ENCODE peak calls at places on chromosomes 5 and 9, in nine cellular contexts. Y is left ventricle myocardium inferior, T is small intestine, F is NCI-H1417, R is T47D, P is body of pancreas, M is epithelial cell of esophagus, H is PC-9, E is GM19239. U is an unnamed sample.
A peak's percentile ranks its signal among the peaks of the same experiment; 100 is the strongest.

GRCh38 chr5:532521-533242 is 8.4 kb upstream of the SLC9A3 start:
- DNase-seq in Y (no peak), T (no peak), F (no peak), R (no peak), P (no peak), M (no peak), H (no peak), E (no peak), U (no peak)

GRCh38 chr5:24909210-24909609 is 264.4 kb upstream of the CDH10 start:
- DNase-seq in Y (no peak), T (no peak), F (peak; percentile 45), R (no peak), P (no peak), M (no peak), H (no peak), E (no peak), U (no peak)

GRCh38 chr5:143682221-143682620 is 129.7 kb upstream of the HMHB1 start:
- DNase-seq in Y (no peak), T (no peak), F (no peak), R (no peak), P (no peak), M (no peak), H (no peak), E (no peak), U (no peak)

GRCh38 chr9:130262061-130262745 is 3.4 kb upstream of the HMCN2 start:
- DNase-seq in Y (no peak), T (no peak), F (no peak), R (no peak), P (no peak), M (no peak), H (no peak), E (no peak), U (no peak)

GRCh38 chr9:101093620-101094019 is 65.1 kb downstream of the PLPPR1 start:
- DNase-seq in Y (no peak), T (no peak), F (no peak), R (no peak), P (no peak), M (peak; percentile 55), H (no peak), E (no peak), U (no peak)

GRCh38 chr5:180467028-180467427 is 27.2 kb upstream of the CNOT6 start:
- DNase-seq in Y (peak; percentile 41), T (peak; percentile 74), F (no peak), R (no peak), P (peak; percentile 18), M (peak; percentile 41), H (peak; percentile 84), E (no peak), U (peak; percentile 33)

GRCh38 chr5:65923339-65923738 is 3.0 kb upstream of the ERBIN start:
- DNase-seq in Y (no peak), T (no peak), F (no peak), R (no peak), P (no peak), M (no peak), H (peak; percentile 12), E (no peak), U (no peak)

GRCh38 chr9:136292591-136293448 is 11.1 kb downstream of the CCDC187 start:
- DNase-seq in Y (no peak), T (no peak), F (no peak), R (no peak), P (peak; percentile 13), M (no peak), H (no peak), E (no peak), U (no peak)

GRCh38 chr5:130032807-130033206 is 128.5 kb downstream of the CHSY3 start:
- DNase-seq in Y (no peak), T (no peak), F (no peak), R (no peak), P (peak; percentile 59), M (no peak), H (no peak), E (no peak), U (no peak)

GRCh38 chr9:128635266-128636023 is 21.2 kb downstream of the DYNC2I2 start:
- DNase-seq in Y (peak; percentile 88), T (peak; percentile 97), F (peak; percentile 85), R (peak; percentile 77), P (peak; percentile 96), M (peak; percentile 97), H (peak; percentile 100), E (no peak), U (peak; percentile 78)

GRCh38 chr9:121750715-121751623 is 99.5 kb downstream of the DAB2IP start:
- DNase-seq in Y (no peak), T (peak; percentile 40), F (no peak), R (no peak), P (peak; percentile 82), M (no peak), H (peak; percentile 28), E (no peak), U (no peak)

GRCh38 chr5:133926489-133926878 is 41.9 kb downstream of the C5orf15 start:
- DNase-seq in Y (no peak), T (no peak), F (no peak), R (no peak), P (no peak), M (no peak), H (no peak), E (no peak), U (no peak)

GRCh38 chr5:55897905-55898304 is 46.7 kb downstream of the IL31RA start:
- DNase-seq in Y (peak; percentile 43), T (no peak), F (no peak), R (no peak), P (peak; percentile 32), M (peak; percentile 48), H (no peak), E (no peak), U (no peak)

GRCh38 chr5:116763987-116764866 is 189.6 kb upstream of the SEMA6A start:
- DNase-seq in Y (no peak), T (no peak), F (no peak), R (no peak), P (no peak), M (peak; percentile 97), H (no peak), E (peak; percentile 28), U (no peak)

GRCh38 chr5:83209963-83210362 is 132.6 kb downstream of the XRCC4 start:
- DNase-seq in Y (no peak), T (no peak), F (no peak), R (no peak), P (no peak), M (no peak), H (no peak), E (no peak), U (no peak)

GRCh38 chr5:38948501-38948900 is 102.7 kb downstream of the OSMR start:
- DNase-seq in Y (no peak), T (no peak), F (no peak), R (no peak), P (no peak), M (no peak), H (no peak), E (no peak), U (no peak)

GRCh38 chr5:114362197-114362976 is 517 bp downstream of the KCNN2 start:
- DNase-seq in Y (peak; percentile 16), T (no peak), F (no peak), R (no peak), P (no peak), M (no peak), H (no peak), E (no peak), U (peak; percentile 15)

GRCh38 chr9:76651114-76651697 is 113.0 kb upstream of the PCA3 start:
- DNase-seq in Y (no peak), T (peak; percentile 50), F (no peak), R (no peak), P (no peak), M (no peak), H (no peak), E (no peak), U (no peak)

GRCh38 chr9:98610196-98610595 is 98.5 kb downstream of the GABBR2 start:
- DNase-seq in Y (no peak), T (no peak), F (no peak), R (no peak), P (no peak), M (no peak), H (no peak), E (no peak), U (no peak)

GRCh38 chr5:62132279-62132678 is 173.7 kb upstream of the KIF2A start:
- DNase-seq in Y (no peak), T (no peak), F (no peak), R (no peak), P (no peak), M (no peak), H (no peak), E (no peak), U (no peak)

GRCh38 chr5:2488593-2488992 is 262.9 kb downstream of the IRX2 start:
- DNase-seq in Y (no peak), T (no peak), F (no peak), R (no peak), P (no peak), M (no peak), H (no peak), E (no peak), U (no peak)

GRCh38 chr5:139100825-139101224 is 97.3 kb downstream of the SIL1 start:
- DNase-seq in Y (no peak), T (peak; percentile 4), F (no peak), R (no peak), P (no peak), M (peak; percentile 80), H (peak; percentile 65), E (no peak), U (no peak)

GRCh38 chr5:150067405-150067960 is 18.9 kb downstream of the CSF1R start:
- DNase-seq in Y (no peak), T (no peak), F (no peak), R (no peak), P (no peak), M (no peak), H (no peak), E (no peak), U (no peak)

GRCh38 chr9:127897194-127897692 is 2.2 kb downstream of the ST6GALNAC6 start:
- DNase-seq in Y (peak; percentile 87), T (peak; percentile 25), F (no peak), R (peak; percentile 94), P (peak; percentile 89), M (no peak), H (peak; percentile 37), E (peak; percentile 56), U (no peak)

GRCh38 chr5:14681236-14681752 is 16.8 kb downstream of the OTULIN start:
- DNase-seq in Y (peak; percentile 62), T (no peak), F (no peak), R (no peak), P (no peak), M (no peak), H (no peak), E (no peak), U (no peak)

GRCh38 chr5:1642621-1643061 is 118.9 kb upstream of the LPCAT1 start:
- DNase-seq in Y (peak; percentile 5), T (no peak), F (no peak), R (no peak), P (no peak), M (no peak), H (no peak), E (no peak), U (peak; percentile 13)

GRCh38 chr5:96614110-96614691 is 48.0 kb upstream of the CAST start:
- DNase-seq in Y (no peak), T (peak; percentile 82), F (peak; percentile 50), R (peak; percentile 62), P (peak; percentile 77), M (peak; percentile 96), H (peak; percentile 64), E (peak; percentile 36), U (peak; percentile 11)

GRCh38 chr5:156971415-156971814 is 8.4 kb upstream of the TIMD4 start:
- DNase-seq in Y (no peak), T (no peak), F (no peak), R (no peak), P (no peak), M (no peak), H (no peak), E (no peak), U (no peak)

GRCh38 chr5:73431204-73431851 is 17.2 kb downstream of the FOXD1 start:
- DNase-seq in Y (no peak), T (no peak), F (no peak), R (no peak), P (no peak), M (no peak), H (no peak), E (no peak), U (no peak)

GRCh38 chr5:180783340-180784052 is 19.1 kb downstream of the MGAT1 start:
- DNase-seq in Y (no peak), T (no peak), F (no peak), R (no peak), P (no peak), M (no peak), H (no peak), E (no peak), U (no peak)

GRCh38 chr5:139492700-139493192 is 10.2 kb upstream of the STING1 start:
- DNase-seq in Y (no peak), T (peak; percentile 79), F (no peak), R (no peak), P (peak; percentile 39), M (no peak), H (no peak), E (no peak), U (no peak)

U was measured in 8988T.